ENCODE peak calls at places on chromosomes 1 and 21, in nine cellular contexts. Q is activated gamma-delta T cell treated with Interleukin-2 at 50 U/mL for 16 hours; U is GM20000; P is A549; D is AG04449; H is activated CD4-positive, alpha-beta T cell treated with anti-CD3 and anti-CD28 coated beads for 24 hours; I is Calu3; T is iPS-NIHi11; G is SIG-M5. K is an unnamed sample.
A peak's percentile ranks its signal among the peaks of the same experiment; 100 is the strongest.

GRCh38 chr1:53368314-53369033 is 40.6 kb upstream of the LRP8 start:
- DNase-seq in Q (peak; percentile 1), U (no peak), P (no peak), D (no peak), H (no peak), I (no peak), T (peak; percentile 10), G (no peak), K (no peak)

GRCh38 chr1:4801192-4801924 is 146.9 kb downstream of the AJAP1 start:
- DNase-seq in Q (no peak), U (no peak), P (no peak), D (no peak), H (no peak), I (no peak), T (no peak), G (no peak), K (no peak)

GRCh38 chr1:91676030-91676429 is 175.4 kb downstream of the CDC7 start:
- DNase-seq in Q (no peak), U (no peak), P (no peak), D (no peak), H (no peak), I (no peak), T (no peak), G (no peak), K (no peak)

GRCh38 chr1:226920446-226920894 is 19.6 kb upstream of the COQ8A start:
- DNase-seq in Q (no peak), U (no peak), P (no peak), D (no peak), H (no peak), I (no peak), T (no peak), G (no peak), K (no peak)

GRCh38 chr1:161172776-161173376 is 4.4 kb downstream of the B4GALT3 start:
- DNase-seq in Q (no peak), U (no peak), P (no peak), D (peak; percentile 94), H (no peak), I (no peak), T (no peak), G (no peak), K (no peak)

GRCh38 chr1:109929170-109929569 is 18.5 kb downstream of the CSF1 start:
- DNase-seq in Q (no peak), U (no peak), P (no peak), D (no peak), H (no peak), I (no peak), T (no peak), G (no peak), K (no peak)

GRCh38 chr1:156515956-156516355 is 15.4 kb upstream of the MEF2D start:
- DNase-seq in Q (no peak), U (no peak), P (no peak), D (no peak), H (no peak), I (no peak), T (no peak), G (no peak), K (no peak)

GRCh38 chr1:156475568-156476500 is 24.7 kb downstream of the MEF2D start:
- DNase-seq in Q (no peak), U (no peak), P (no peak), D (no peak), H (no peak), I (no peak), T (no peak), G (no peak), K (no peak)

GRCh38 chr1:11982010-11982392 is 1.8 kb downstream of the MFN2 start:
- DNase-seq in Q (no peak), U (no peak), P (peak; percentile 51), D (no peak), H (no peak), I (peak; percentile 24), T (no peak), G (no peak), K (peak; percentile 78)

GRCh38 chr1:248114890-248115289 is 19.9 kb downstream of the OR2L13 start:
- DNase-seq in Q (no peak), U (no peak), P (no peak), D (no peak), H (no peak), I (no peak), T (no peak), G (no peak), K (no peak)

GRCh38 chr1:153922076-153922837 is 515 bp downstream of the GATAD2B start:
- DNase-seq in Q (no peak), U (no peak), P (no peak), D (no peak), H (peak; percentile 46), I (peak; percentile 78), T (peak; percentile 79), G (no peak), K (no peak)

GRCh38 chr1:238562376-238562775 is 671.7 kb upstream of the ZP4 start:
- DNase-seq in Q (no peak), U (no peak), P (no peak), D (peak; percentile 52), H (no peak), I (no peak), T (no peak), G (no peak), K (no peak)

GRCh38 chr1:219264557-219264956 is 90.9 kb downstream of the LYPLAL1 start:
- DNase-seq in Q (no peak), U (no peak), P (no peak), D (no peak), H (no peak), I (no peak), T (peak; percentile 14), G (no peak), K (no peak)

GRCh38 chr1:111596499-111596898 is 23.1 kb upstream of the RAP1A start:
- DNase-seq in Q (peak; percentile 63), U (no peak), P (no peak), D (no peak), H (no peak), I (no peak), T (no peak), G (no peak), K (peak; percentile 17)

GRCh38 chr21:26112979-26113378 is 57.6 kb downstream of the APP start:
- DNase-seq in Q (no peak), U (no peak), P (no peak), D (no peak), H (no peak), I (no peak), T (no peak), G (no peak), K (no peak)

GRCh38 chr1:3279182-3279470 is 175.3 kb upstream of the ARHGEF16 start:
- DNase-seq in Q (no peak), U (no peak), P (no peak), D (no peak), H (no peak), I (no peak), T (no peak), G (no peak), K (no peak)

GRCh38 chr21:45320261-45320990 is 32.7 kb upstream of the POFUT2 start:
- DNase-seq in Q (no peak), U (no peak), P (no peak), D (no peak), H (no peak), I (no peak), T (peak; percentile 19), G (no peak), K (no peak)

GRCh38 chr1:46034601-46035516 is 97.6 kb downstream of the PIK3R3 start:
- DNase-seq in Q (no peak), U (no peak), P (no peak), D (no peak), H (no peak), I (no peak), T (no peak), G (no peak), K (no peak)

GRCh38 chr21:36747114-36747814 is 48.3 kb downstream of the SIM2 start:
- DNase-seq in Q (no peak), U (no peak), P (no peak), D (no peak), H (no peak), I (peak; percentile 21), T (peak; percentile 50), G (no peak), K (no peak)

GRCh38 chr1:161706483-161707347 is at the start of gene FCRLA:
- DNase-seq in Q (no peak), U (peak; percentile 68), P (peak; percentile 16), D (peak; percentile 81), H (no peak), I (no peak), T (no peak), G (no peak), K (peak; percentile 98)

GRCh38 chr21:30234050-30234449 is 18.2 kb upstream of the CLDN8 start:
- DNase-seq in Q (no peak), U (no peak), P (no peak), D (no peak), H (no peak), I (no peak), T (no peak), G (no peak), K (no peak)

GRCh38 chr1:53949023-53949611 is 3.0 kb downstream of the LRRC42 start:
- DNase-seq in Q (peak; percentile 17), U (peak; percentile 38), P (peak; percentile 47), D (no peak), H (peak; percentile 7), I (peak; percentile 44), T (peak; percentile 59), G (no peak), K (peak; percentile 63)

GRCh38 chr1:232012773-232013386 is 386.3 kb downstream of the DISC1 start:
- DNase-seq in Q (no peak), U (no peak), P (no peak), D (peak; percentile 1), H (no peak), I (peak; percentile 9), T (no peak), G (no peak), K (no peak)

GRCh38 chr1:156711011-156711817 is 5.8 kb upstream of the CRABP2 start:
- DNase-seq in Q (no peak), U (no peak), P (no peak), D (no peak), H (no peak), I (no peak), T (peak; percentile 12), G (no peak), K (no peak)

GRCh38 chr1:110674337-110675059 is at the start of gene KCNA3:
- DNase-seq in Q (peak; percentile 66), U (peak; percentile 79), P (no peak), D (no peak), H (peak; percentile 38), I (no peak), T (peak; percentile 83), G (no peak), K (peak; percentile 67)

GRCh38 chr1:29090937-29091618 is 32.6 kb downstream of the TMEM200B start:
- DNase-seq in Q (no peak), U (no peak), P (no peak), D (no peak), H (no peak), I (no peak), T (no peak), G (no peak), K (no peak)

K was measured in NAMALWA.